ENCODE peak calls at places on chromosome 4, in four cellular contexts. A is HCT116, P is K562, O is HepG2. S is an unnamed sample.

GRCh38 chr4:99100876-99101275 is 12.3 kb upstream of the ADH5 start:
- DNase-seq in A (no peak), P (no peak), O (no peak), S (no peak)

GRCh38 chr4:185011408-185011807 is 6.9 kb upstream of the HELT start:
- DNase-seq in A (peak; percentile 4), P (no peak), O (peak; percentile 14), S (no peak)

GRCh38 chr4:77854431-77855111 is 8.1 kb upstream of the MRPL1 start:
- DNase-seq in A (no peak), P (no peak), O (no peak), S (no peak)

GRCh38 chr4:6017800-6018199 is 431 bp downstream of the C4orf50 start:
- DNase-seq in A (no peak), P (no peak), O (no peak), S (no peak)

GRCh38 chr4:1208970-1209704 is 36.8 kb upstream of the SPON2 start:
- DNase-seq in A (no peak), P (no peak), O (no peak), S (no peak)

GRCh38 chr4:38138363-38138762 is 178.2 kb downstream of the PTTG2 start:
- DNase-seq in A (no peak), P (no peak), O (no peak), S (no peak)

GRCh38 chr4:21699437-21699836 is 249.1 kb downstream of the KCNIP4 start:
- DNase-seq in A (no peak), P (no peak), O (no peak), S (no peak)

GRCh38 chr4:1459081-1459480 is 52.8 kb upstream of the NKX1-1 start:
- DNase-seq in A (no peak), P (no peak), O (no peak), S (no peak)

GRCh38 chr4:182346250-182346649 is 103.0 kb downstream of the TENM3 start:
- DNase-seq in A (no peak), P (no peak), O (no peak), S (no peak)

GRCh38 chr4:148029781-148030180 is 297.9 kb downstream of the ARHGAP10 start:
- DNase-seq in A (no peak), P (no peak), O (no peak), S (no peak)

GRCh38 chr4:134201216-134202098 is at the start of gene PABPC4L:
- DNase-seq in A (no peak), P (peak; percentile 31), O (no peak), S (no peak)

GRCh38 chr4:98468744-98469143 is 189.7 kb downstream of the TSPAN5 start:
- DNase-seq in A (no peak), P (no peak), O (no peak), S (no peak)

GRCh38 chr4:158020175-158020574 is 152.7 kb downstream of the GASK1B start:
- DNase-seq in A (peak; percentile 18), P (no peak), O (peak; percentile 92), S (no peak)

GRCh38 chr4:26263165-26263564 is 57.6 kb upstream of the RBPJ start:
- DNase-seq in A (peak; percentile 66), P (peak; percentile 81), O (no peak), S (no peak)
- TF ChIP-seq SIN3A in A (no peak), P (no peak), O (no peak), S (no peak)

GRCh38 chr4:85369703-85370380 is 105.1 kb upstream of the ARHGAP24 start:
- DNase-seq in A (no peak), P (no peak), O (peak; percentile 1), S (no peak)

GRCh38 chr4:85367815-85368214 is 107.1 kb upstream of the ARHGAP24 start:
- DNase-seq in A (no peak), P (no peak), O (no peak), S (no peak)

GRCh38 chr4:85370400-85371032 is 104.4 kb upstream of the ARHGAP24 start:
- DNase-seq in A (peak; percentile 21), P (peak; percentile 16), O (peak; percentile 31), S (peak; percentile 35)

GRCh38 chr4:85368240-85368639 is 106.7 kb upstream of the ARHGAP24 start:
- DNase-seq in A (no peak), P (no peak), O (no peak), S (no peak)

GRCh38 chr4:85368932-85369331 is 106.0 kb upstream of the ARHGAP24 start:
- DNase-seq in A (no peak), P (no peak), O (no peak), S (no peak)
- TF ChIP-seq TCF7L2 in A (no peak), P (no peak), O (no peak), S (no peak)

DNA sequence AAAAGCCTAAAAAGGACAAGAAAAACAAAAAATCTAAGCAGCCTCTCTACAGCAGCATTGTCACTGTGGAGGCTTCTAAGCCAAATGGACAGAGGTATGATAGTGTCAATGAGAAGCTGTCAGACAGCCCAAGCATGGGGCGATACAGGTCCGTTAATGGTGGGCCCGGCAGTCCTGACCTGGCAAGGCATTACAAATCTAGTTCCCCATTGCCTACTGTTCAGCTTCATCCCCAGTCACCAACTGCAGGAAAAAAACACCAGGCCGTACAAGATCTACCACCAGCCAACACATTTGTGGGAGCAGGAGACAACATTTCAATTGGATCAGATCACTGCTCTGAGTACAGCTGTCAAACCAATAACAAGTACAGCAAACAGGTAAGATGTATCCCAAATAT is 4.0 kb downstream of the PCDH7 start:
- DNase-seq in A (no peak), P (no peak), O (no peak), S (no peak)
- H3K36me3 ChIP-seq in A (peaks cover 4% of the 10 kb centered on the region), P (no peaks in the 10 kb centered on the region), O (no peaks in the 10 kb centered on the region), S (no peaks in the 10 kb centered on the region)

GRCh38 chr4:104494161-104494560 is 533 bp downstream of the CXXC4 start:
- DNase-seq in A (no peak), P (no peak), O (peak; percentile 12), S (no peak)

GRCh38 chr4:104491826-104492771 is 2.6 kb downstream of the CXXC4 start:
- DNase-seq in A (no peak), P (no peak), O (no peak), S (no peak)

GRCh38 chr4:104491396-104491821 is 3.3 kb downstream of the CXXC4 start:
- DNase-seq in A (no peak), P (peak; percentile 44), O (no peak), S (no peak)

GRCh38 chr4:104493071-104493831 is 1.4 kb downstream of the CXXC4 start:
- DNase-seq in A (no peak), P (no peak), O (no peak), S (no peak)

GRCh38 chr4:104494822-104495559 is at the start of gene CXXC4:
- DNase-seq in A (peak; percentile 23), P (peak; percentile 64), O (peak; percentile 10), S (no peak)
- TF ChIP-seq SIN3A in A (no peak), P (no peak), O (no peak), S (no peak)

DNA sequence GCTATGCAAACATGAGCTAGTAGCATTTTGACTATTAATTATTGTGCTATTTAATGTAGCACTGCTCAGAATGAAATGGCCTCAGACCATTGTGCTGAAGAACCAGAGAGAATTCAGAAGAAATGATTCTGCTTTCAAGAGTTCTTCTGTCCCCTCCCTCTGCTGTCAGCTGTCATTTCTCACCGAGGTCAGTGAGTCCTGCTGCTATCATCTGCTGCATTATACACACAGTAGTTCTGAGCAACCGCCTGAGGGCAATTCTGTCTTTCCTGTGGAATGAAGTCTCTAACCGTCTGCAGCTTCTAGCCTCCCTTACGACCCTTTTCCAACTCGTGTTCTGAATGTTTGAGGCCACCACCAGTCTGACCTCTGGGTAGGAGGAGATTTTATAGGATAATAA is 249.4 kb downstream of the HNRNPD start:
- DNase-seq in A (no peak), P (no peak), O (no peak), S (no peak)
- TF ChIP-seq TCF7L2 in A (no peak), P (no peak), O (no peak), S (no peak)

GRCh38 chr4:39846705-39847104 is 131.0 kb downstream of the PDS5A start:
- DNase-seq in A (no peak), P (no peak), O (peak; percentile 54), S (no peak)
- H3K36me3 ChIP-seq in A (peaks cover 42% of the 10 kb centered on the region), P (peaks cover 72% of the 10 kb centered on the region), O (peaks cover 33% of the 10 kb centered on the region), S (peaks cover 21% of the 10 kb centered on the region)

GRCh38 chr4:14855719-14856075 is 146.6 kb upstream of the CPEB2 start:
- DNase-seq in A (no peak), P (no peak), O (no peak), S (no peak)

GRCh38 chr4:14856927-14857220 is 145.4 kb upstream of the CPEB2 start:
- DNase-seq in A (no peak), P (no peak), O (no peak), S (no peak)

GRCh38 chr4:14850374-14851097 is 151.7 kb upstream of the CPEB2 start:
- DNase-seq in A (no peak), P (no peak), O (no peak), S (no peak)

GRCh38 chr4:14856076-14856926 is 146.0 kb upstream of the CPEB2 start:
- DNase-seq in A (peak; percentile 86), P (peak; percentile 83), O (peak; percentile 4), S (peak; percentile 55)

DNA sequence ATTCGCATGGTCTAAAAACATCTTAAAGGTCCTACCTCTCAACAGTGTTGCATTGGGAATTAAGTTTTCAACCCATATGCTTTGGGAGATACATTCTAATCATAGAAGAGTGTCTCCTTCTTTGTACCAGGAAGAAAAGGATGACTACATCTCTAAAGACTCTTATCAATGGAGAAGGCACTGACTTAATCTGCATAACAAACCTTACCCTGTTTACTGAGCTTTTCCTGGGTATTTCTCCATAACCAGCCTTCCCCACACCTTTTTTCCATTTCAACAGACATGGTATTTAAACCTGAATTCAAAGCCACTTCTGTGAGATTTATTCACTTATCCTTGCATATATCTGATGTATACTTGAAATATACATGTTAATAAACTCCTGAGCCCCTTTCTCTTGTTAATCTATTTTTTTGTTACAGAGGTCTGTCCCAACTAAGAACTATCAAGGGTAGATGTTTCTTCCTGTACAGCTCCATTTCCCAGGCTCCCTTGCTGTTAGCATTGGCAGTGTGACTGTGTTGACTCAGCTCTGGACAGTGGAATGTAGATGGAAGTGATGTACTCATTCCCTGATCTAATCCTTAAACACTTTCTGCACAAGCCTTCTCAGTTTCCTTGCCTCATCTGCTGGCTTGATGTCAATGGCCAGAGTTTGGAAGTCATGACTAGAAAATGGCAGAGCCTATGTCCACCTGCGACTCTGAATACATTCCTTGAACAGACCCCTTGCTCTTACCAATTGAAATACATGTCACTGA is 148.9 kb upstream of the CPEB2 start:
- DNase-seq in A (no peak), P (no peak), O (no peak), S (no peak)
- TF ChIP-seq SIN3A in A (no peak), P (no peak), O (no peak), S (no peak)

GRCh38 chr4:151331276-151332042 is 6.1 kb upstream of the SH3D19 start:
- DNase-seq in A (no peak), P (no peak), O (peak; percentile 20), S (no peak)
- TF ChIP-seq TCF7L2 in A (no peak), P (no peak), O (no peak), S (no peak)

DNA sequence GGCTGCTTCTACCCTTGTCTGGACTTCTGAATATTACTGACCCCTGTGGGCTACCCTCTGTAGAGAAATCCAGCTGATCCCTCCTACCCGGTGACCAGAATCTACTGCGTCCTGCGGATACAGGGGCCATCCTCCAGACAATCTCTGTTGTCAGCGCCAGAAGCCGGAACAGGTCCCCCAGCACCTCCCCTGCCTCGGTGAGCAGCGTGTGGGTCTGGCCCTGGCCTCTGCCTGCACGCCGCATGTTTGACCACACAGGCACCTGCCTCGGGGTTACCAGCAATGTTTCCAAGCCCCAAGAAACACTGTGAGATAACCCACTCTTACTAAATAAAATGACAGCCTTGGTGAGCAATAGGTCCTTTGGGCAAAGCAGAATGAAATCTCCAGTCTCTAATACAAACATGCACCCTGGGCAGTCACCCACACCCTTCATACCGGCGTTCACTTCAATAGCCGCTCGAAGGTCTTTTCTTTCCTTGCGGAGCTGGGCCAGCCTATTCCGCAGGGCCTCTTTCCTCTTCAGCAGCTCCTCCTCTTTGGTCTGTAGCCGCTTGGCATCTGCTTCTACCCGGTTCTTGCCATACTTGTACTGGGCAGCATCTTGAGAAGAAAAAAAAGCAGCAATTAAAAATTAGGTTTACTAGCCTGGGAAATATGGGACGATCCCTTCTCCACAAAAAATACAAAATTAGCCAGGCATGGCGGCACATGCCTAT is 165.2 kb downstream of the AFAP1 start:
- DNase-seq in A (no peak), P (no peak), O (no peak), S (no peak)
- H3K36me3 ChIP-seq in A (peaks cover 8% of the 10 kb centered on the region), P (peaks cover 13% of the 10 kb centered on the region), O (peaks cover 28% of the 10 kb centered on the region), S (peaks cover 9% of the 10 kb centered on the region)